ENCODE peak calls at places on chromosomes 12 and 14, in four cellular contexts. X, N, L and B are unnamed samples.
A peak's percentile ranks its signal among the peaks of the same experiment; 100 is the strongest.

GRCh38 chr12:31605531-31605930 is 14.6 kb upstream of the DENND5B start:
- DNase-seq in X (no peak), L (no peak), N (no peak), B (no peak)

GRCh38 chr12:23585782-23586163 is 363.7 kb downstream of the SOX5 start:
- DNase-seq in L (no peak), N (no peak), X (peak; percentile 98), B (no peak)

GRCh38 chr14:55571125-55571889 is 8.7 kb upstream of the KTN1 start:
- DNase-seq in X (no peak), N (no peak), L (no peak), B (no peak)

GRCh38 chr14:23580948-23581281 is 2.3 kb upstream of the JPH4 start:
- DNase-seq in N (no peak), L (no peak), X (peak; percentile 72), B (no peak)

GRCh38 chr14:37021406-37021805 is 151.0 kb downstream of the SLC25A21 start:
- DNase-seq in L (no peak), N (no peak), X (no peak), B (no peak)

GRCh38 chr14:100980823-100981222 is 77.3 kb upstream of the RTL1 start:
- DNase-seq in N (no peak), X (no peak), L (no peak), B (no peak)

GRCh38 chr14:44612002-44612401 is 104.9 kb upstream of the FSCB start:
- DNase-seq in L (no peak), N (no peak), X (no peak), B (no peak)

GRCh38 chr14:24171422-24172260 is at the start of gene REC8:
- DNase-seq in N (peak; percentile 70), L (no peak), X (peak; percentile 100), B (peak; percentile 94)

GRCh38 chr12:120720234-120720968 is 5.2 kb upstream of the ACADS start:
- DNase-seq in L (no peak), X (no peak), N (no peak), B (peak; percentile 33)

GRCh38 chr12:27844427-27845090 is 64.5 kb upstream of the MANSC4 start:
- DNase-seq in L (no peak), X (no peak), N (no peak), B (no peak)

GRCh38 chr12:101076940-101077351 is 133.1 kb downstream of the SLC5A8 start:
- DNase-seq in X (no peak), N (no peak), L (no peak), B (no peak)

GRCh38 chr12:31002999-31003398 is 70.7 kb upstream of the DDX11 start:
- DNase-seq in X (no peak), L (no peak), N (no peak), B (peak; percentile 49)

GRCh38 chr12:112685321-112685720 is 106.2 kb upstream of the RPH3A start:
- DNase-seq in N (no peak), L (no peak), X (no peak), B (no peak)

GRCh38 chr12:130602251-130602650 is 113.8 kb downstream of the RIMBP2 start:
- DNase-seq in N (no peak), L (no peak), X (no peak), B (no peak)

GRCh38 chr12:4246116-4246515 is 27.4 kb upstream of the CCND2 start:
- DNase-seq in L (no peak), N (no peak), X (no peak), B (no peak)

GRCh38 chr14:96461950-96462798 is 40.0 kb upstream of the PAPOLA start:
- DNase-seq in L (no peak), X (peak; percentile 35), N (no peak), B (no peak)

GRCh38 chr14:98234208-98234607 is 1037.8 kb downstream of the BCL11B start:
- DNase-seq in X (no peak), N (no peak), L (no peak), B (no peak)

GRCh38 chr14:60786905-60787304 is 52.3 kb downstream of the MNAT1 start:
- DNase-seq in N (no peak), X (no peak), L (no peak), B (no peak)

GRCh38 chr12:96375173-96375572 is 25.1 kb downstream of the CDK17 start:
- DNase-seq in N (no peak), L (no peak), X (no peak), B (no peak)

GRCh38 chr14:101478096-101478495 is 83.2 kb upstream of the DIO3 start:
- DNase-seq in X (no peak), N (no peak), L (no peak), B (peak; percentile 40)

GRCh38 chr12:52321433-52321832 is 235 bp upstream of the KRT83 start:
- DNase-seq in N (peak; percentile 54), L (no peak), X (no peak), B (peak; percentile 42)

GRCh38 chr12:67155863-67156262 is 113.3 kb upstream of the CAND1 start:
- DNase-seq in N (no peak), X (no peak), L (no peak), B (no peak)

DNA sequence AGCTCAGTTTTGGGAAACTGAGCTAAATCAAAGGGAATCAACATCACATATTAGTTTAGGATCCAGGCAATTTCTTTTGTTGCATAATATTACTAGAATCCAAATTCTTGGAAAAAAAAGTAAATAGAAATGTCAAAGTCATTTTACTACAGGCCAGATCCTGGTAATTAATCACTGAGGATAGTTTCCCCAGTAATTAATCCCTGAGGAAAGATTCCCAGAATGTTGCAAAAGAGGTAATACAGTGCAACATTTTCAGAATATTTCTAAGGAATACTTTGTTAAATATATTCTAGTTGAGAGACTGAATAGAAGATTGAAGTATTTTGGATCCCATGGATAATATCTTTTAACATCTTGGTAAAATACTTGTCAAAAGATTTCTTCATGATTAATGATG is 207.0 kb upstream of the GARIN2 start:
- DNase-seq in L (no peak), X (no peak), N (no peak), B (no peak)
- H3K27ac ChIP-seq in L (no peak overlapping the region), X (no peak overlapping the region), N (no peak overlapping the region), B (no peak overlapping the region)

DNA sequence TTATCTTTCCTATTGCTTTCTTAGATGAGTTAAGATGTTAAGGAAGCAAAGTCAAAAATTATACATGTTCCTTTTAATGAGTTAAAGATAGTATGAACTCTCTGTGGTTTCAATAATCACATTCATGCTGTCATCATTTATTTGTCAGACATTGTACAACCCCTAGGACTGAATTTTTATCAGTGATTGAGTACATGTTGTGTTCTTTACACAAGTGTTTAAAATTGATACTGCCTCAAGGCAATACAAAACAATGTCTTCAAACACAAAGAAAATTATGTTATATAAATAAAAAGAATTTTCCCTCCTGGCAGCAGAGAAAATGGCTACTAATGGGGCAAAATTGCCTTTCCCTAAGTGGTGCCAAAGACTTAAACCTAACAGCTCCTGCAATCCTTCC is 34.6 kb upstream of the KCNJ8 start:
- DNase-seq in X (no peak), L (no peak), N (no peak), B (no peak)
- TF ChIP-seq POLR2AphosphoS5 in X (no peak), L (no peak), N (no peak), B (no peak)

GRCh38 chr12:105166736-105167135 is 59.2 kb downstream of the WASHC4 start:
- DNase-seq in L (no peak), X (no peak), N (no peak), B (no peak)
- H3K27ac ChIP-seq in L (no peak overlapping the region), X (no peak overlapping the region), N (no peak overlapping the region), B (no peak overlapping the region)

GRCh38 chr12:65929641-65930040 is 105.4 kb downstream of the HMGA2 start:
- DNase-seq in L (no peak), X (no peak), N (no peak), B (no peak)

GRCh38 chr12:65930114-65930828 is 106.0 kb downstream of the HMGA2 start:
- DNase-seq in N (no peak), L (no peak), X (no peak), B (no peak)

GRCh38 chr12:65925626-65926025 is 101.3 kb downstream of the HMGA2 start:
- DNase-seq in N (no peak), X (no peak), L (no peak), B (no peak)

GRCh38 chr12:65923228-65923627 is 98.9 kb downstream of the HMGA2 start:
- DNase-seq in X (no peak), L (no peak), N (no peak), B (no peak)

GRCh38 chr12:65926119-65927004 is 102.1 kb downstream of the HMGA2 start:
- DNase-seq in N (no peak), X (peak; percentile 32), L (no peak), B (no peak)
- TF ChIP-seq POLR2AphosphoS5 in N (no peak), X (no peak), L (no peak), B (no peak)

GRCh38 chr14:104117341-104118005 is 20.9 kb upstream of the KIF26A start:
- DNase-seq in X (no peak), L (no peak), N (no peak), B (peak; percentile 63)
- H3K27ac ChIP-seq in X (no peak overlapping the region), L (no peak overlapping the region), N (no peak overlapping the region), B (no peak overlapping the region)

GRCh38 chr12:122503147-122503751 is 2.5 kb upstream of the ZCCHC8 start:
- DNase-seq in X (no peak), L (no peak), N (no peak), B (no peak)

GRCh38 chr12:122508163-122508562 is 7.4 kb upstream of the ZCCHC8 start:
- DNase-seq in X (no peak), N (no peak), L (no peak), B (no peak)

GRCh38 chr12:122506393-122506938 is 5.7 kb upstream of the ZCCHC8 start:
- DNase-seq in X (no peak), N (no peak), L (no peak), B (no peak)

GRCh38 chr12:122503783-122504590 is 3.3 kb upstream of the ZCCHC8 start:
- DNase-seq in X (no peak), L (no peak), N (no peak), B (no peak)

GRCh38 chr12:122505419-122506051 is 4.8 kb upstream of the ZCCHC8 start:
- DNase-seq in L (no peak), N (no peak), X (no peak), B (no peak)
- TF ChIP-seq POLR2AphosphoS5 in L (no peak), N (no peak), X (no peak), B (no peak)